ENCODE peak calls at places on chromosomes 16 and 17, in four cellular contexts. Y is A549, R is GM12878, I is K562. D is an unnamed sample.

GRCh38 chr16:25018972-25019617 is 3.9 kb upstream of the ARHGAP17 start:
- DNase-seq in Y (no peak), R (peak), I (no peak), D (no peak)

GRCh38 chr17:77881545-77881944 is 77.0 kb upstream of the TNRC6C start:
- DNase-seq in I (peak), R (peak), Y (no peak), D (no peak)

GRCh38 chr17:47704781-47705180 is 10.8 kb downstream of the TBKBP1 start:
- DNase-seq in Y (no peak), R (no peak), I (no peak), D (no peak)

GRCh38 chr16:80210787-80211186 is 330.0 kb upstream of the DYNLRB2 start:
- DNase-seq in R (no peak), I (no peak), Y (no peak), D (no peak)

GRCh38 chr16:3044708-3045107 is 1.7 kb upstream of the MMP25 start:
- DNase-seq in R (no peak), Y (no peak), I (no peak), D (no peak)

GRCh38 chr16:10584956-10585561 is 4.7 kb upstream of the EMP2 start:
- DNase-seq in I (no peak), Y (no peak), R (no peak), D (no peak)

GRCh38 chr16:57260294-57260929 is 15.4 kb downstream of the ARL2BP start:
- DNase-seq in Y (no peak), I (peak), R (peak), D (no peak)

GRCh38 chr16:69266334-69267063 is 44.7 kb upstream of the VPS4A start:
- DNase-seq in Y (no peak), R (no peak), I (no peak), D (peak)

GRCh38 chr16:52005551-52005950 is 541.4 kb downstream of the TOX3 start:
- DNase-seq in R (no peak), Y (no peak), I (no peak), D (no peak)

GRCh38 chr17:56099649-56100048 is 53.6 kb upstream of the ANKFN1 start:
- DNase-seq in I (no peak), R (no peak), Y (no peak), D (no peak)

GRCh38 chr16:28140788-28141618 is 70.8 kb downstream of the XPO6 start:
- DNase-seq in Y (no peak), R (peak), I (no peak), D (peak)

GRCh38 chr17:48546924-48547838 is 2.3 kb upstream of the HOXB2 start:
- DNase-seq in Y (no peak), R (no peak), I (peak), D (no peak)

GRCh38 chr17:64230551-64231408 is 32.3 kb downstream of the TEX2 start:
- DNase-seq in R (no peak), I (no peak), Y (no peak), D (no peak)

GRCh38 chr16:86772671-86773338 is 194.5 kb downstream of the FOXL1 start:
- DNase-seq in R (no peak), I (no peak), Y (no peak), D (no peak)

GRCh38 chr17:59366773-59367656 is 35.6 kb downstream of the YPEL2 start:
- DNase-seq in Y (no peak), I (no peak), R (no peak), D (peak)

GRCh38 chr17:71987634-71988033 is 133.2 kb upstream of the SOX9 start:
- DNase-seq in I (no peak), R (no peak), Y (no peak), D (no peak)

GRCh38 chr17:14940946-14941280 is 324.2 kb downstream of the PMP22 start:
- DNase-seq in R (no peak), Y (no peak), I (no peak), D (no peak)

GRCh38 chr17:44987194-44987882 is 19.2 kb upstream of the C1QL1 start:
- DNase-seq in I (no peak), Y (no peak), R (no peak), D (no peak)

GRCh38 chr16:27511657-27512056 is 38.1 kb downstream of the GTF3C1 start:
- DNase-seq in Y (no peak), R (no peak), I (no peak), D (no peak)

GRCh38 chr16:17828012-17828411 is 357.3 kb upstream of the XYLT1 start:
- DNase-seq in Y (no peak), R (no peak), I (no peak), D (no peak)

GRCh38 chr16:87602005-87602790 is at the start of gene JPH3:
- DNase-seq in Y (no peak), I (peak), R (no peak), D (no peak)

GRCh38 chr17:79997004-79997673 is 38.5 kb downstream of the TBC1D16 start:
- DNase-seq in I (no peak), R (peak), Y (no peak), D (no peak)

GRCh38 chr17:66354472-66354871 is 52.1 kb downstream of the PRKCA start:
- DNase-seq in I (no peak), Y (no peak), R (no peak), D (no peak)

GRCh38 chr16:84268661-84269060 is 26.0 kb upstream of the WFDC1 start:
- DNase-seq in Y (no peak), I (no peak), R (no peak), D (no peak)

GRCh38 chr16:81618661-81619060 is 160.4 kb upstream of the PLCG2 start:
- DNase-seq in I (no peak), R (no peak), Y (no peak), D (no peak)

GRCh38 chr17:79905832-79906231 is 66.6 kb upstream of the CBX4 start:
- DNase-seq in R (no peak), I (peak), Y (peak), D (peak)

GRCh38 chr16:57690782-57691471 is 3.7 kb upstream of the DRC7 start:
- DNase-seq in R (no peak), I (peak), Y (no peak), D (no peak)

GRCh38 chr16:79286646-79287423 is 313.7 kb downstream of the MAF start:
- DNase-seq in R (peak), I (no peak), Y (no peak), D (no peak)

GRCh38 chr16:78515421-78515820 is 416.0 kb downstream of the WWOX start:
- DNase-seq in I (no peak), Y (no peak), R (no peak), D (no peak)

GRCh38 chr16:66064811-66065530 is 301.5 kb upstream of the CDH5 start:
- DNase-seq in R (no peak), I (no peak), Y (no peak), D (no peak)
- H3K4me2 ChIP-seq in R (no peak), I (no peak), Y (no peak), D (no peak)

GRCh38 chr16:75805946-75806345 is 79.7 kb upstream of the CPHXL start:
- DNase-seq in Y (no peak), R (no peak), I (no peak), D (no peak)

GRCh38 chr16:75806487-75806886 is 80.2 kb upstream of the CPHXL start:
- DNase-seq in R (no peak), Y (no peak), I (no peak), D (no peak)

GRCh38 chr16:75804368-75804767 is 78.1 kb upstream of the CPHXL start:
- DNase-seq in R (no peak), I (no peak), Y (no peak), D (no peak)

GRCh38 chr16:75810998-75811634 is 84.8 kb upstream of the CPHXL start:
- DNase-seq in Y (no peak), I (no peak), R (no peak), D (no peak)

DNA sequence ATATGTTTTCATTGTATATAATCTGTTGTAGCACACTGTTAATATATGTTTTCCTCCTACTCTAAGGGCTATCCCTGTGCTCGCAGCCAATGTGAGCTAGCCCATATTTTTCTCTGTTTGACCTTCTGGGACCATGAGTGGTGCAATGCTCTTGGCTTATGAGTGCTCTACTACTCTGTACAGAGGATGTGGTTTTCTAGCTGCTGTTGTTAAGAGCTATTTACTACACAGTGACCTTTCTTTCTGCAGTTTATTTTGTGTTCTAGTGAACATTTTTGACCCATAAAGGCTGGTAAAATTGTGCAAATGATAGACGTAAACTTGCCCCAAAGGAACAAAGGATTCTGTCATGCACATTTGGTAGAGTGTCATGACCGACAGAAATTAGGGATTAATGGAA is 84.1 kb upstream of the CPHXL start:
- DNase-seq in Y (no peak), I (no peak), R (no peak), D (no peak)
- TF ChIP-seq CHD4 in Y (no peak), I (no peak), R (no peak), D (no peak)

GRCh38 chr16:71254832-71255560 is 24.5 kb upstream of the HYDIN start:
- DNase-seq in I (no peak), R (no peak), Y (no peak), D (no peak)
- H3K4me2 ChIP-seq in I (no peak), R (no peak), Y (no peak), D (no peak)

GRCh38 chr17:57420674-57421392 is 164.5 kb downstream of the MSI2 start:
- DNase-seq in I (peak), R (no peak), Y (no peak), D (no peak)
- TF ChIP-seq CHD4 in I (no peak), R (no peak), Y (no peak), D (no peak)

DNA sequence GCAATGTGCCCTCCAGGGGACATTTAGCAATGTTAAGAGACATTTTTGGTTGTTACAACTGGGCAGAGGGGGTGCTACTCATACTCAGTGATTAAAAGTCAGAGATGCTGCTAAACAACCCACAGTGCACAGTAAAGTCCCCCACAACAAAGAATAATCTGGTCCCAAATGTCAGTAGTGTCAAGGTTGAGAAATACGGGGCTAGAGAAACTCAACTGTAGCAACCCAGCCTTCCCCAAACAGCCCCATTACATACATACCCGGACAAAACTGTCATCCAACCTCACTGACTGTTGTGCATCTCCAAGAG is 20.4 kb downstream of the DNAJC7 start:
- DNase-seq in R (no peak), Y (no peak), I (no peak), D (no peak)
- H3K4me2 ChIP-seq in R (peak), Y (no peak), I (no peak), D (no peak)

GRCh38 chr16:12546918-12547607 is 256.6 kb downstream of the CPPED1 start:
- DNase-seq in Y (no peak), I (no peak), R (peak), D (no peak)
- TF ChIP-seq CHD4 in Y (no peak), I (no peak), R (peak), D (no peak)

GRCh38 chr16:62018301-62019060 is 17.8 kb downstream of the CDH8 start:
- DNase-seq in Y (no peak), R (no peak), I (no peak), D (no peak)

GRCh38 chr16:62021295-62021694 is 14.9 kb downstream of the CDH8 start:
- DNase-seq in I (no peak), Y (no peak), R (no peak), D (no peak)

GRCh38 chr16:62022688-62023087 is 13.6 kb downstream of the CDH8 start:
- DNase-seq in Y (no peak), I (no peak), R (no peak), D (no peak)
- H3K4me2 ChIP-seq in Y (no peak), I (no peak), R (no peak), D (no peak)

DNA sequence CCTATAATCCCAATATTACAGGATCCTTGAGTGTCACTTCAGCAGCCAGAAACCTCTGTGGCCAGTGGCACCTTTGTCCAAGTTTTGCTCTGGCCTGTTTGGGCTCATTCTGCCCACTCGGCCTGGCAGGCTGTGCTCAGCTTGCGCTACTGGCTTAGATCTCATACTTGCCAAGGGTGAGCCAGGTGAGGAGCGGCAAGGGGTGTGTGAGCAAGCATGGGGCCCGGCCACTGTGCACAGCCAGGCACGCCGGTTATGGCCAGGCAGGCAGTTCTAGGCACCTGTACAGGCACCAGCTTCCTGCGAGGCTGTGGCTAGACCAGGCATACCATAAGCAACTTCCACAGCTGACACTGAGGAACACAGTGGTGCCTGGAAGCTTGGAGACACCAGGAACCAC is 16.9 kb upstream of the USP22 start:
- DNase-seq in R (no peak), I (no peak), Y (no peak), D (no peak)
- TF ChIP-seq CHD4 in R (no peak), I (no peak), Y (no peak), D (no peak)

GRCh38 chr16:71854369-71854948 is 8.7 kb downstream of the ATXN1L start:
- DNase-seq in I (no peak), Y (no peak), R (no peak), D (no peak)
- H3K4me2 ChIP-seq in I (no peak), Y (no peak), R (peak), D (no peak)